ENCODE peak calls at places on chromosomes 2 and 18, in five cellular contexts. One of them, this sample, is unnamed. For H3K4me1 and H3K9me3, the result is how much of the 10 kb centered on the place peaks cover.

GRCh38 chr2:650343-651310 is 26.6 kb downstream of the TMEM18 start:
- DNase-seq in neural progenitor cell: no peak
- DNase-seq in GM23248: peak
- DNase-seq in small intestine: no peak
- DNase-seq in IMR-90: no peak
- DNase-seq in this sample: no peak

GRCh38 chr2:230668184-230668938 is 44.3 kb upstream of the CAB39 start:
- DNase-seq in neural progenitor cell: peak
- DNase-seq in GM23248: no peak
- DNase-seq in small intestine: no peak
- DNase-seq in IMR-90: peak
- DNase-seq in this sample: peak

GRCh38 chr2:239278941-239279365 is 121.9 kb downstream of the HDAC4 start:
- DNase-seq in neural progenitor cell: no peak
- DNase-seq in GM23248: peak
- DNase-seq in small intestine: no peak
- DNase-seq in IMR-90: no peak
- DNase-seq in this sample: no peak

GRCh38 chr2:217105733-217106649 is 246.1 kb upstream of the TNP1 start:
- DNase-seq in neural progenitor cell: no peak
- DNase-seq in GM23248: peak
- DNase-seq in small intestine: no peak
- DNase-seq in IMR-90: peak
- DNase-seq in this sample: no peak

GRCh38 chr2:161954103-161954502 is 119.9 kb downstream of the DPP4 start:
- DNase-seq in neural progenitor cell: no peak
- DNase-seq in GM23248: no peak
- DNase-seq in small intestine: no peak
- DNase-seq in IMR-90: no peak
- DNase-seq in this sample: peak

GRCh38 chr2:165273176-165273575 is 34.0 kb downstream of the SCN2A start:
- DNase-seq in neural progenitor cell: no peak
- DNase-seq in GM23248: no peak
- DNase-seq in small intestine: no peak
- DNase-seq in IMR-90: no peak
- DNase-seq in this sample: no peak

GRCh38 chr2:43806719-43807031 is 32.0 kb downstream of the ABCG5 start:
- DNase-seq in neural progenitor cell: no peak
- DNase-seq in GM23248: no peak
- DNase-seq in small intestine: no peak
- DNase-seq in IMR-90: no peak
- DNase-seq in this sample: no peak

GRCh38 chr2:113754160-113754559 is 2.3 kb downstream of the SLC35F5 start:
- DNase-seq in neural progenitor cell: no peak
- DNase-seq in GM23248: no peak
- DNase-seq in small intestine: no peak
- DNase-seq in IMR-90: no peak
- DNase-seq in this sample: no peak

GRCh38 chr2:240960309-240960962 is 38.0 kb upstream of the SNED1 start:
- DNase-seq in neural progenitor cell: no peak
- DNase-seq in GM23248: no peak
- DNase-seq in small intestine: no peak
- DNase-seq in IMR-90: peak
- DNase-seq in this sample: no peak

GRCh38 chr18:35516789-35517188 is 19.0 kb upstream of the INO80C start:
- DNase-seq in neural progenitor cell: no peak
- DNase-seq in GM23248: no peak
- DNase-seq in small intestine: no peak
- DNase-seq in IMR-90: no peak
- DNase-seq in this sample: no peak

GRCh38 chr18:77676901-77677300 is 427.3 kb downstream of the GALR1 start:
- DNase-seq in neural progenitor cell: peak
- DNase-seq in GM23248: no peak
- DNase-seq in small intestine: no peak
- DNase-seq in IMR-90: no peak
- DNase-seq in this sample: no peak

GRCh38 chr18:76518543-76519155 is 23.6 kb upstream of the ZNF516 start:
- DNase-seq in neural progenitor cell: peak
- DNase-seq in GM23248: peak
- DNase-seq in small intestine: no peak
- DNase-seq in IMR-90: peak
- DNase-seq in this sample: no peak

GRCh38 chr18:59268722-59269562 is 4.3 kb downstream of the RAX start:
- DNase-seq in neural progenitor cell: peak
- DNase-seq in GM23248: peak
- DNase-seq in small intestine: peak
- DNase-seq in IMR-90: no peak
- DNase-seq in this sample: peak

GRCh38 chr18:35811896-35812295 is 160.6 kb upstream of the RMP24 start:
- DNase-seq in neural progenitor cell: no peak
- DNase-seq in GM23248: no peak
- DNase-seq in small intestine: no peak
- DNase-seq in IMR-90: no peak
- DNase-seq in this sample: no peak

GRCh38 chr2:146481629-146482028 is 1363.2 kb upstream of the ACVR2A start:
- DNase-seq in neural progenitor cell: no peak
- DNase-seq in GM23248: peak
- DNase-seq in small intestine: no peak
- DNase-seq in IMR-90: peak
- DNase-seq in this sample: no peak

GRCh38 chr2:41495050-41495449 is 552.8 kb upstream of the PKDCC start:
- DNase-seq in neural progenitor cell: peak
- DNase-seq in GM23248: no peak
- DNase-seq in small intestine: no peak
- DNase-seq in IMR-90: no peak
- DNase-seq in this sample: no peak

GRCh38 chr2:152468832-152469692 is 134.1 kb downstream of the FMNL2 start:
- DNase-seq in neural progenitor cell: no peak
- DNase-seq in GM23248: no peak
- DNase-seq in small intestine: peak
- DNase-seq in IMR-90: peak
- DNase-seq in this sample: no peak

GRCh38 chr2:232400244-232401015 is 6.2 kb upstream of the ALPG start:
- DNase-seq in neural progenitor cell: no peak
- DNase-seq in GM23248: no peak
- DNase-seq in small intestine: peak
- DNase-seq in IMR-90: no peak
- DNase-seq in this sample: no peak

GRCh38 chr18:43710135-43710534 is 432.8 kb upstream of the SYT4 start:
- DNase-seq in neural progenitor cell: no peak
- DNase-seq in GM23248: no peak
- DNase-seq in small intestine: no peak
- DNase-seq in IMR-90: no peak
- DNase-seq in this sample: no peak

GRCh38 chr2:218898109-218898878 is 17.6 kb downstream of the WNT10A start:
- DNase-seq in neural progenitor cell: peak
- DNase-seq in GM23248: peak
- DNase-seq in small intestine: peak
- DNase-seq in IMR-90: peak
- DNase-seq in this sample: peak

GRCh38 chr2:81225756-81226155 is 921.2 kb upstream of the LRRTM1 start:
- DNase-seq in neural progenitor cell: no peak
- DNase-seq in GM23248: no peak
- DNase-seq in small intestine: no peak
- DNase-seq in IMR-90: no peak
- DNase-seq in this sample: no peak

GRCh38 chr2:165793161-165793778 is 777 bp downstream of the GALNT3 start:
- DNase-seq in neural progenitor cell: peak
- DNase-seq in GM23248: peak
- DNase-seq in small intestine: peak
- DNase-seq in IMR-90: no peak
- DNase-seq in this sample: no peak

GRCh38 chr2:147846382-147847081 is 1.7 kb downstream of the ACVR2A start:
- DNase-seq in neural progenitor cell: no peak
- DNase-seq in GM23248: peak
- DNase-seq in small intestine: no peak
- DNase-seq in IMR-90: no peak
- DNase-seq in this sample: no peak

GRCh38 chr18:22698711-22699110 is 234.4 kb upstream of the RBBP8 start:
- DNase-seq in neural progenitor cell: no peak
- DNase-seq in GM23248: no peak
- DNase-seq in small intestine: no peak
- DNase-seq in IMR-90: no peak
- DNase-seq in this sample: no peak

GRCh38 chr2:237661799-237662328 is 34.5 kb downstream of the LRRFIP1 start:
- DNase-seq in neural progenitor cell: no peak
- DNase-seq in GM23248: no peak
- DNase-seq in small intestine: no peak
- DNase-seq in IMR-90: no peak
- DNase-seq in this sample: no peak

DNA sequence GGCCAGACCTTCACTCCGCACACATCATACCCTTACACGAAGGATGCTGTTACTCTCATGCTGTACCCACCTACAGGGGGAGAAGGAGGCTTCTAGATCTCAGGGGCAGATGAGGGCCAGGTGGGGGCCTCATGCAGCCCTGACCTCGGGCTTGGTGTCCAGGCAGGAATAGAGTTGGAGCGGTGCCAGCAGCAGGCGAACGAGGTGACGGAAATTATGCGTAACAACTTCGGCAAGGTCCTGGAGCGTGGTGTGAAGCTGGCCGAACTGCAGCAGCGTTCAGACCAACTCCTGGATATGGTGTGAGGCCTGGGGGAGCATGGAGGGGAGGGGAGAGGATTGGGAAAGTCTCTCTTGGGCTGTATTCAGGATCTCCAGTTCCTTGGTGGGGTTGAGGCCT is 4.0 kb upstream of the RNF181 start:
- DNase-seq in neural progenitor cell: no peak
- DNase-seq in GM23248: no peak
- DNase-seq in small intestine: no peak
- DNase-seq in IMR-90: no peak
- DNase-seq in this sample: no peak
- H3K4me1 ChIP-seq in neural progenitor cell: under half
- H3K4me1 ChIP-seq in GM23248: under half
- H3K4me1 ChIP-seq in small intestine: under half
- H3K4me1 ChIP-seq in IMR-90: under half
- H3K4me1 ChIP-seq in this sample: under half

DNA sequence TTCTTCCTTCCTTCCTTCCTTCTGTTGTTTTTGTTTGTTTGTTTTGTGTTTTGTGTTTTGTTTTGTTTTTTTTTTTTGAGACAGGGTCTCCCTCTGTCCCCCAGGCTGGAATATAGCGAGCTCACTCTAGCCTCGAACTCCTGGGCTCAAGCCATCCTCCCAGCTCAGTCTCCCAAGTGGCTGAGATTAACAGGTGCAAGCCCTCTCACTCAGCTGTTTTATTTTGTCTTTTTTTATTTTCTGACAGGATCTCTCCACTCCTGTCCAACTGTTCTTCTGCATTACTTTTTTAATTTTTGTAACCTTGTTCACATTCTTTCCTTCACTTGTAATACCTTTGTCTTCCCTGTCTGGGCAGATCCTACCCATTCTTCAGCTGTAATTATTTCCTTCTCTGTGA is 23.6 kb downstream of the MAP3K20 start:
- DNase-seq in neural progenitor cell: no peak
- DNase-seq in GM23248: no peak
- DNase-seq in small intestine: no peak
- DNase-seq in IMR-90: no peak
- DNase-seq in this sample: no peak
- H3K9me3 ChIP-seq in neural progenitor cell: under half
- H3K9me3 ChIP-seq in GM23248: under half
- H3K9me3 ChIP-seq in small intestine: under half
- H3K9me3 ChIP-seq in IMR-90: under half
- H3K9me3 ChIP-seq in this sample: under half

GRCh38 chr2:100814043-100814442 is 5.9 kb upstream of the NPAS2 start:
- DNase-seq in neural progenitor cell: no peak
- DNase-seq in GM23248: no peak
- DNase-seq in small intestine: no peak
- DNase-seq in IMR-90: no peak
- DNase-seq in this sample: no peak
- H3K4me1 ChIP-seq in neural progenitor cell: under half
- H3K4me1 ChIP-seq in GM23248: under half
- H3K4me1 ChIP-seq in small intestine: under half
- H3K4me1 ChIP-seq in IMR-90: under half
- H3K4me1 ChIP-seq in this sample: under half

GRCh38 chr18:64546451-64546850 is 397.6 kb upstream of the LINC00305 start:
- DNase-seq in neural progenitor cell: no peak
- DNase-seq in GM23248: no peak
- DNase-seq in small intestine: no peak
- DNase-seq in IMR-90: no peak
- DNase-seq in this sample: no peak
- H3K9me3 ChIP-seq in neural progenitor cell: under half
- H3K9me3 ChIP-seq in GM23248: under half
- H3K9me3 ChIP-seq in small intestine: under half
- H3K9me3 ChIP-seq in IMR-90: under half
- H3K9me3 ChIP-seq in this sample: under half

DNA sequence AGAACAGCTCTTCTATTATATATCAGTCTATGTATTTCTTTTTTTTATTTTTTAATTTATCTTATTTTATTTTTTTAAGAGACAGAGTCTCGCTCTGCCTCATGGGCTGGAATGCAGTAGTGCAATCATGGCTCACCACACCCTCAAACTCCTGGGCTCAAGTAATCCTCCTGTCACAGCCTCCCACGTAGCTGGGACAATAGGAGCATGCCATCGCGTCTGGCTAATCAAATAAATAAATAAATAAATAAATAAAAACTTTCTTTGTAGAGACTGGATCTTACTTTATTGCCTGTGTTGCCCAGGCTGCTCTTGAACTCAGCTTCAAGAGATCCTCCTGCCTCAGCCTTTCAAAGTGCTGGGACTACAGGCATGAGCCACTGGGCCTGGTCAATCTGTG is 117.0 kb downstream of the RBMS1 start:
- DNase-seq in neural progenitor cell: peak
- DNase-seq in GM23248: peak
- DNase-seq in small intestine: no peak
- DNase-seq in IMR-90: peak
- DNase-seq in this sample: no peak
- H3K4me1 ChIP-seq in neural progenitor cell: half or more
- H3K4me1 ChIP-seq in GM23248: half or more
- H3K4me1 ChIP-seq in small intestine: under half
- H3K4me1 ChIP-seq in IMR-90: half or more
- H3K4me1 ChIP-seq in this sample: half or more

GRCh38 chr2:9857814-9858729 is 14.8 kb downstream of the TAF1B start:
- DNase-seq in neural progenitor cell: no peak
- DNase-seq in GM23248: no peak
- DNase-seq in small intestine: peak
- DNase-seq in IMR-90: no peak
- DNase-seq in this sample: no peak

GRCh38 chr2:9852881-9853280 is 9.6 kb downstream of the TAF1B start:
- DNase-seq in neural progenitor cell: no peak
- DNase-seq in GM23248: no peak
- DNase-seq in small intestine: no peak
- DNase-seq in IMR-90: no peak
- DNase-seq in this sample: no peak

GRCh38 chr2:9858730-9859068 is 15.4 kb downstream of the TAF1B start:
- DNase-seq in neural progenitor cell: no peak
- DNase-seq in GM23248: no peak
- DNase-seq in small intestine: no peak
- DNase-seq in IMR-90: no peak
- DNase-seq in this sample: no peak
- H3K9me3 ChIP-seq in neural progenitor cell: under half
- H3K9me3 ChIP-seq in GM23248: under half
- H3K9me3 ChIP-seq in small intestine: under half
- H3K9me3 ChIP-seq in IMR-90: under half
- H3K9me3 ChIP-seq in this sample: under half